ENCODE peak calls at places on chromosomes 12 and 14, in nine cellular contexts. A is HTR-8/SVneo; D is neural crest cell; W is cardiac fibroblast; H is osteocyte; T is stimulated activated CD4-positive, alpha-beta T cell treated with anti-CD3 and anti-CD28 coated beads, Interleukin-2, amount 100 ng/mL, for 48 hours; M is nephron progenitor cell; X is naive thymus-derived CD8-positive, alpha-beta T cell; C is Right ventricle myocardium inferior. G is an unnamed sample.

GRCh38 chr12:128680555-128680954 is 143.2 kb downstream of the SLC15A4 start:
- DNase-seq in A (no peak), D (no peak), W (no peak), H (no peak), T (no peak), M (no peak), X (no peak), C (no peak), G (no peak)

GRCh38 chr14:54693761-54694160 is 126.8 kb downstream of the SAMD4A start:
- DNase-seq in A (no peak), D (no peak), W (no peak), H (no peak), T (no peak), M (no peak), X (no peak), C (no peak), G (no peak)

GRCh38 chr14:88269816-88270416 is 53.2 kb downstream of the KCNK10 start:
- DNase-seq in A (no peak), D (no peak), W (no peak), H (no peak), T (no peak), M (no peak), X (no peak), C (no peak), G (no peak)

GRCh38 chr12:48980953-48981756 is 3.0 kb downstream of the WNT1 start:
- DNase-seq in A (no peak), D (no peak), W (no peak), H (no peak), T (no peak), M (no peak), X (no peak), C (no peak), G (no peak)

GRCh38 chr12:96132819-96133218 is 61.4 kb upstream of the ELK3 start:
- DNase-seq in A (no peak), D (no peak), W (no peak), H (no peak), T (no peak), M (no peak), X (no peak), C (no peak), G (no peak)

GRCh38 chr12:49223590-49224369 is 34.9 kb upstream of the TUBA1A start:
- DNase-seq in A (no peak), D (no peak), W (no peak), H (no peak), T (no peak), M (no peak), X (no peak), C (no peak), G (no peak)

GRCh38 chr12:13864081-13864673 is 117.2 kb downstream of the GRIN2B start:
- DNase-seq in A (peak; percentile 18), D (peak; percentile 75), W (peak; percentile 65), H (no peak), T (peak; percentile 41), M (peak; percentile 80), X (peak; percentile 28), C (peak; percentile 86), G (peak; percentile 62)

GRCh38 chr12:74043343-74043742 is 494.3 kb upstream of the ATXN7L3B start:
- DNase-seq in A (peak; percentile 14), D (no peak), W (peak; percentile 22), H (no peak), T (no peak), M (no peak), X (no peak), C (no peak), G (no peak)

GRCh38 chr12:128467882-128468281 is 200.9 kb downstream of the TMEM132C start:
- DNase-seq in A (no peak), D (no peak), W (no peak), H (no peak), T (no peak), M (no peak), X (no peak), C (no peak), G (no peak)

GRCh38 chr14:22471545-22472121 is 117.4 kb downstream of the DAD1 start:
- DNase-seq in A (no peak), D (peak; percentile 44), W (peak; percentile 36), H (no peak), T (no peak), M (peak; percentile 65), X (no peak), C (no peak), G (peak; percentile 50)

GRCh38 chr14:103362780-103363179 is 22.4 kb upstream of the MARK3 start:
- DNase-seq in A (no peak), D (no peak), W (no peak), H (no peak), T (no peak), M (no peak), X (no peak), C (no peak), G (no peak)

GRCh38 chr12:4245446-4245845 is 28.1 kb upstream of the CCND2 start:
- DNase-seq in A (no peak), D (no peak), W (no peak), H (no peak), T (no peak), M (no peak), X (no peak), C (no peak), G (no peak)

GRCh38 chr14:56098021-56098420 is 20.2 kb upstream of the PELI2 start:
- DNase-seq in A (no peak), D (no peak), W (no peak), H (no peak), T (no peak), M (no peak), X (no peak), C (no peak), G (no peak)

GRCh38 chr12:98741229-98741614 is 96.1 kb downstream of the APAF1 start:
- DNase-seq in A (no peak), D (no peak), W (no peak), H (no peak), T (peak; percentile 24), M (no peak), X (no peak), C (no peak), G (no peak)

GRCh38 chr12:64691793-64692583 is 67.2 kb downstream of the GNS start:
- DNase-seq in A (no peak), D (no peak), W (no peak), H (no peak), T (no peak), M (no peak), X (no peak), C (no peak), G (no peak)

GRCh38 chr14:69312608-69313007 is 52.6 kb downstream of the GALNT16 start:
- DNase-seq in A (no peak), D (no peak), W (no peak), H (no peak), T (no peak), M (no peak), X (no peak), C (no peak), G (no peak)

GRCh38 chr14:44961151-44961729 is 507 bp downstream of the KLHL28 start:
- DNase-seq in A (peak; percentile 43), D (peak; percentile 42), W (peak; percentile 65), H (no peak), T (peak; percentile 39), M (peak; percentile 56), X (peak; percentile 44), C (peak; percentile 70), G (peak; percentile 45)

GRCh38 chr14:94614802-94615201 is 2.6 kb downstream of the SERPINA3 start:
- DNase-seq in A (no peak), D (no peak), W (no peak), H (no peak), T (no peak), M (no peak), X (no peak), C (no peak), G (no peak)

GRCh38 chr14:102503576-102504224 is 5.9 kb downstream of the ANKRD9 start:
- DNase-seq in A (no peak), D (no peak), W (peak; percentile 33), H (no peak), T (no peak), M (no peak), X (no peak), C (no peak), G (no peak)

GRCh38 chr12:132141976-132142678 is 2.0 kb downstream of the DDX51 start:
- DNase-seq in A (no peak), D (no peak), W (no peak), H (no peak), T (no peak), M (no peak), X (no peak), C (no peak), G (peak; percentile 32)

GRCh38 chr14:101809671-101810514 is 48.4 kb downstream of the PPP2R5C start:
- DNase-seq in A (peak; percentile 92), D (peak; percentile 59), W (peak; percentile 97), H (peak; percentile 92), T (peak; percentile 64), M (peak; percentile 72), X (peak; percentile 64), C (peak; percentile 91), G (peak; percentile 94)

G was measured in SJSA1.